ENCODE peak calls at places on chromosomes 11 and 22, in four cellular contexts. K, G, M and S are unnamed samples.

GRCh38 chr11:19954899-19955298 is 205.4 kb downstream of the DBX1 start:
- DNase-seq in M (no peak), G (no peak), K (peak), S (no peak)

GRCh38 chr11:34583818-34584217 is 37.1 kb upstream of the EHF start:
- DNase-seq in M (no peak), K (no peak), G (no peak), S (no peak)

GRCh38 chr11:102849319-102849718 is 5.9 kb upstream of the MMP3 start:
- DNase-seq in K (peak), M (no peak), G (no peak), S (peak)

GRCh38 chr11:11374358-11375148 is 21.5 kb upstream of the CSNK2A3 start:
- DNase-seq in G (no peak), K (no peak), M (no peak), S (no peak)

GRCh38 chr11:102773388-102773787 is 7.0 kb downstream of the MMP10 start:
- DNase-seq in G (no peak), K (no peak), M (no peak), S (no peak)

GRCh38 chr22:41647771-41648170 is 26.7 kb downstream of the XRCC6 start:
- DNase-seq in K (no peak), M (no peak), G (no peak), S (no peak)

GRCh38 chr11:107092667-107093066 is 74.4 kb upstream of the GUCY1A2 start:
- DNase-seq in M (no peak), G (no peak), K (no peak), S (no peak)

GRCh38 chr22:25736378-25737011 is 5.5 kb upstream of the MYO18B start:
- DNase-seq in K (no peak), G (no peak), M (no peak), S (no peak)

GRCh38 chr22:21697866-21698265 is 32.1 kb downstream of the PPIL2 start:
- DNase-seq in M (no peak), G (no peak), K (peak), S (peak)

GRCh38 chr11:66579017-66579606 is 10.7 kb upstream of the CTSF start:
- DNase-seq in G (peak), K (peak), M (peak), S (peak)

GRCh38 chr11:67999704-68000103 is 4.2 kb downstream of the UNC93B1 start:
- DNase-seq in G (no peak), M (no peak), K (no peak), S (no peak)

GRCh38 chr22:30947163-30947820 is 21.3 kb downstream of the MORC2 start:
- DNase-seq in G (peak), M (no peak), K (no peak), S (no peak)

GRCh38 chr22:37060801-37061610 is 9.5 kb downstream of the KCTD17 start:
- DNase-seq in K (no peak), G (no peak), M (no peak), S (no peak)

GRCh38 chr11:129392995-129393394 is 17.3 kb downstream of the BARX2 start:
- DNase-seq in M (no peak), K (no peak), G (no peak), S (no peak)

GRCh38 chr11:65290448-65291165 is 24.1 kb upstream of the CDC42EP2 start:
- DNase-seq in K (peak), G (peak), M (no peak), S (peak)

GRCh38 chr11:15114501-15115475 is at the start of gene INSC:
- DNase-seq in M (peak), K (peak), G (no peak), S (no peak)

GRCh38 chr11:72703281-72704008 is 29.2 kb upstream of the PDE2A start:
- DNase-seq in M (no peak), K (peak), G (peak), S (peak)

GRCh38 chr11:6565325-6565724 is 38.1 kb downstream of the RRP8 start:
- DNase-seq in G (no peak), K (no peak), M (no peak), S (no peak)

GRCh38 chr11:6443269-6444003 is 2.6 kb upstream of the HPX start:
- DNase-seq in G (peak), K (peak), M (peak), S (peak)

GRCh38 chr11:117986981-117987495 is 844 bp downstream of the IL10RA start:
- DNase-seq in M (no peak), K (no peak), G (no peak), S (no peak)

GRCh38 chr11:117984471-117984870 is 1.7 kb upstream of the IL10RA start:
- DNase-seq in G (no peak), K (no peak), M (no peak), S (no peak)

GRCh38 chr11:117983163-117983475 is 3.1 kb upstream of the IL10RA start:
- DNase-seq in G (no peak), M (no peak), K (no peak), S (no peak)

GRCh38 chr11:117989351-117990102 is 3.3 kb downstream of the IL10RA start:
- DNase-seq in G (no peak), M (no peak), K (no peak), S (no peak)

GRCh38 chr11:117985953-117986887 is at the start of gene IL10RA:
- DNase-seq in G (peak), K (peak), M (peak), S (no peak)
- TF ChIP-seq CTCF in G (no peak), K (no peak), M (no peak), S (no peak)

GRCh38 chr22:23086263-23086662 is 15.9 kb downstream of the GNAZ start:
- DNase-seq in K (no peak), G (no peak), M (no peak), S (no peak)

GRCh38 chr22:23088199-23088604 is 17.9 kb downstream of the GNAZ start:
- DNase-seq in K (no peak), G (no peak), M (no peak), S (no peak)

GRCh38 chr22:23085351-23085671 is 15.0 kb downstream of the GNAZ start:
- DNase-seq in G (no peak), M (no peak), K (no peak), S (no peak)

GRCh38 chr22:23085785-23086184 is 15.5 kb downstream of the GNAZ start:
- DNase-seq in M (no peak), K (no peak), G (no peak), S (no peak)

DNA sequence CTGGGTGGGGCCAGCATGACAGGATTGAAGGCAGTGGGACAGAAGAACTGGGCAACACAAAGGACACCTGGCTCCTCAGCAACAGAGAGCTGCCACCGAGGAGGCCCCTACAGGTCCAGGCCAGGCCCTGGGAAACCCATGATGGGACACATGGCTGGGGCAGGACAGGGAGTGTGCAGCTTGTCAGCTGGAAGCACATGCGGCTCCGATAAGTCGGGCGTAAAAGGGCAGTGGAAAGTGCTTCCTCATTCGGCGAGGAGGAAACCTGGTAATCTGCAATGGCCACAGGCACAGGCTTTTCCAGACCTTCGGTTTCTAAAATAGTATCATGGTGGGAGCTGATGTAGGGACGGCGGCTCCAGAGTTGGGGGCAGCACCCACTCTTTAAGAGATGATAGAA is 16.5 kb downstream of the GNAZ start:
- DNase-seq in G (no peak), M (no peak), K (no peak), S (no peak)
- TF ChIP-seq CTCF in G (no peak), M (no peak), K (no peak), S (no peak)

GRCh38 chr11:33257160-33257896 is at the start of gene HIPK3:
- DNase-seq in K (peak), G (peak), M (peak), S (peak)
- TF ChIP-seq CTCF in K (no peak), G (no peak), M (peak), S (no peak)

GRCh38 chr11:80724366-80724765 is 1283.5 kb upstream of the TENM4 start:
- DNase-seq in K (no peak), G (no peak), M (no peak), S (no peak)

GRCh38 chr11:80726236-80726635 is 1285.4 kb upstream of the TENM4 start:
- DNase-seq in K (no peak), M (no peak), G (no peak), S (no peak)

GRCh38 chr11:80722616-80723015 is 1281.8 kb upstream of the TENM4 start:
- DNase-seq in K (peak), G (no peak), M (no peak), S (no peak)

DNA sequence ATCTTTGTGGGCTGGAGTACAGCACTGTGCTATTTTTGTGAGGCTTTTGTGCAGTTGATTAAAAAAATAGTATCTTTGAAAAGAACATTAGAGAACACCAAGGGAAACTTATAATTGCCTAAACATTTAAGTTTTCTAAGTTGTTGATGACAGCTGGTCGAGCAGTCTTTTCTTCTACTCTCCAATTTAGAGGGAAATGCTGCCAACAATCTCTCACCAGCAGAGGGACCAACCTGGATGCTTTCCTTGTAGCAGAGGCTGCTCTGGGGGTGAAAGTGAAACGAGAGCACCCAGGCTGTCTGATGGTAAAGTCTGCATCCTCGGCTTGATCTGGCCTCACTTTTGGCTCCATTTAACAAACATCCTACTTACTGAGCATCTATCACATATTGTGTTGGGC is 1286.5 kb upstream of the TENM4 start:
- DNase-seq in G (no peak), M (no peak), K (peak), S (no peak)
- TF ChIP-seq CTCF in G (peak), M (no peak), K (peak), S (no peak)

GRCh38 chr11:59659981-59660380 is 8.9 kb downstream of the PATL1 start:
- DNase-seq in M (no peak), K (no peak), G (no peak), S (no peak)

GRCh38 chr11:59658036-59658435 is 10.8 kb downstream of the PATL1 start:
- DNase-seq in G (no peak), K (no peak), M (no peak), S (no peak)

GRCh38 chr11:59654893-59655292 is 13.9 kb downstream of the PATL1 start:
- DNase-seq in M (no peak), K (no peak), G (no peak), S (no peak)

DNA sequence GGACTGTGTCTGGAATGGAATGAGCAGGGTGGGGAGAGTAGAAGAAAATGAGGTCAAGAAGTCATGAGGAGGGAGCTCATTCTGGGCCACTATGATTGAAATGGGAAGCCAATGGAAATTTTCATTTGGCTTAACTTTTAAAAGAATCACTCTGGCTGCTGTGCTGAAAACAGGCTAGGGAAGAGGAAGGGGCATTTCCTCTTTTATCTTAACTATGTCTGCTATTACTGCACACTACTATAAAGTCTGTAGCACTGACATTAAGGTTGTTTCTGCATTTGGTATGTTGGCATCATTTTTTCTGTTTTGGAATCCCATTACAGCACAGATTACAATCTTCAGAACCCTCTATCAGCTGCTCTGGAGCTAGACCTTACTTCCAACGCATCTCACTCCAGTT is 8.2 kb downstream of the PATL1 start:
- DNase-seq in M (no peak), K (no peak), G (no peak), S (no peak)
- TF ChIP-seq CTCF in M (no peak), K (no peak), G (no peak), S (no peak)